ENCODE peak calls at places on chromosomes 7 and 10, in five cellular contexts. C, H, B, F and I are unnamed samples.
A peak's percentile ranks its signal among the peaks of the same experiment; 100 is the strongest.

GRCh38 chr7:139753079-139753692 is 24.6 kb downstream of the HIPK2 start:
- DNase-seq in F (no peak), H (no peak), B (no peak), C (no peak), I (no peak)

GRCh38 chr10:122850705-122851640 is 5.3 kb upstream of the CUZD1 start:
- DNase-seq in C (peak; percentile 64), B (no peak), F (no peak), H (no peak), I (no peak)

GRCh38 chr10:35486297-35486991 is 118.7 kb upstream of the GJD4 start:
- DNase-seq in F (no peak), C (no peak), H (no peak), B (no peak), I (no peak)

GRCh38 chr7:131861620-131862346 is 305.4 kb upstream of the PODXL start:
- DNase-seq in H (no peak), C (peak; percentile 89), B (no peak), F (no peak), I (no peak)

GRCh38 chr10:56881218-56881617 is 520.2 kb upstream of the ZWINT start:
- DNase-seq in B (no peak), F (no peak), H (no peak), C (no peak), I (no peak)

GRCh38 chr7:34823650-34824258 is 165.7 kb downstream of the NPSR1 start:
- DNase-seq in B (peak; percentile 22), F (peak; percentile 8), C (peak; percentile 13), H (peak; percentile 74), I (no peak)

GRCh38 chr7:44969701-44970494 is 8.9 kb downstream of the MYO1G start:
- DNase-seq in F (no peak), B (no peak), C (no peak), H (no peak), I (no peak)

GRCh38 chr10:93997546-93997945 is 3.8 kb downstream of the PLCE1 start:
- DNase-seq in F (no peak), B (no peak), C (no peak), H (no peak), I (no peak)

GRCh38 chr7:132255898-132256297 is 320.4 kb downstream of the PLXNA4 start:
- DNase-seq in C (no peak), H (peak; percentile 34), F (no peak), B (no peak), I (no peak)

GRCh38 chr10:31381766-31382316 is 62.8 kb downstream of the ZEB1 start:
- DNase-seq in H (peak; percentile 4), B (no peak), F (no peak), C (no peak), I (no peak)

GRCh38 chr10:107727762-107728317 is 563.3 kb upstream of the SORCS1 start:
- DNase-seq in C (peak; percentile 11), B (no peak), F (no peak), H (no peak), I (no peak)

GRCh38 chr10:32253300-32253699 is 93.7 kb downstream of the EPC1 start:
- DNase-seq in F (no peak), B (no peak), C (no peak), H (peak; percentile 79), I (peak; percentile 91)

GRCh38 chr7:116167177-116167576 is 43.2 kb upstream of the TES start:
- DNase-seq in C (no peak), H (no peak), F (no peak), B (no peak), I (no peak)

GRCh38 chr7:127066974-127067373 is 185.8 kb downstream of the GRM8 start:
- DNase-seq in H (no peak), C (no peak), F (no peak), B (no peak), I (no peak)

GRCh38 chr7:34075543-34075942 is 170.2 kb downstream of the BMPER start:
- DNase-seq in H (no peak), B (no peak), C (no peak), F (no peak), I (no peak)

GRCh38 chr10:11116817-11117216 is 99.1 kb downstream of the CELF2 start:
- DNase-seq in F (no peak), H (no peak), B (no peak), C (no peak), I (no peak)

GRCh38 chr7:54159088-54159487 is 383.1 kb upstream of the VSTM2A start:
- DNase-seq in H (no peak), C (no peak), B (no peak), F (no peak), I (no peak)

GRCh38 chr7:98086231-98086855 is 20.3 kb upstream of the LMTK2 start:
- DNase-seq in B (no peak), H (peak; percentile 87), C (no peak), F (no peak), I (peak; percentile 98)

GRCh38 chr7:29270979-29271658 is 76.5 kb downstream of the CHN2 start:
- DNase-seq in F (no peak), H (no peak), C (no peak), B (no peak), I (no peak)

GRCh38 chr7:151008511-151009323 is 15.6 kb downstream of the ATG9B start:
- DNase-seq in C (peak; percentile 30), H (peak; percentile 50), F (no peak), B (peak; percentile 82), I (no peak)

GRCh38 chr10:31706921-31707571 is 221.6 kb downstream of the ARHGAP12 start:
- DNase-seq in C (no peak), B (no peak), F (no peak), H (no peak), I (no peak)

GRCh38 chr10:22615819-22616499 is 98.4 kb downstream of the PIP4K2A start:
- DNase-seq in C (peak; percentile 74), B (peak; percentile 51), H (no peak), F (peak; percentile 89), I (no peak)

GRCh38 chr7:113945018-113945938 is 26.5 kb upstream of the PPP1R3A start:
- DNase-seq in F (no peak), C (no peak), B (no peak), H (no peak), I (no peak)

GRCh38 chr10:11898372-11899066 is 75.4 kb downstream of the PROSER2 start:
- DNase-seq in B (no peak), H (peak; percentile 83), F (no peak), C (no peak), I (peak; percentile 36)

GRCh38 chr7:42407311-42407710 is 170.3 kb upstream of the GLI3 start:
- DNase-seq in F (no peak), C (no peak), H (no peak), B (no peak), I (no peak)

GRCh38 chr7:140625908-140626868 is 14.4 kb downstream of the DENND2A start:
- DNase-seq in H (peak; percentile 59), F (peak; percentile 65), C (peak; percentile 99), B (no peak), I (peak; percentile 18)

GRCh38 chr7:133822001-133822641 is 305.0 kb upstream of the LRGUK start:
- DNase-seq in C (no peak), H (no peak), F (no peak), B (no peak), I (no peak)

GRCh38 chr10:24885551-24885950 is 66.9 kb downstream of the PRTFDC1 start:
- DNase-seq in F (no peak), B (no peak), C (no peak), H (no peak), I (no peak)

GRCh38 chr10:24886281-24886680 is 66.1 kb downstream of the PRTFDC1 start:
- DNase-seq in F (no peak), C (no peak), B (no peak), H (no peak), I (no peak)

GRCh38 chr10:24882047-24882698 is 70.2 kb downstream of the PRTFDC1 start:
- DNase-seq in F (no peak), C (no peak), B (peak; percentile 60), H (no peak), I (no peak)

GRCh38 chr10:24884793-24885192 is 67.6 kb downstream of the PRTFDC1 start:
- DNase-seq in B (no peak), C (no peak), F (no peak), H (no peak), I (no peak)

DNA sequence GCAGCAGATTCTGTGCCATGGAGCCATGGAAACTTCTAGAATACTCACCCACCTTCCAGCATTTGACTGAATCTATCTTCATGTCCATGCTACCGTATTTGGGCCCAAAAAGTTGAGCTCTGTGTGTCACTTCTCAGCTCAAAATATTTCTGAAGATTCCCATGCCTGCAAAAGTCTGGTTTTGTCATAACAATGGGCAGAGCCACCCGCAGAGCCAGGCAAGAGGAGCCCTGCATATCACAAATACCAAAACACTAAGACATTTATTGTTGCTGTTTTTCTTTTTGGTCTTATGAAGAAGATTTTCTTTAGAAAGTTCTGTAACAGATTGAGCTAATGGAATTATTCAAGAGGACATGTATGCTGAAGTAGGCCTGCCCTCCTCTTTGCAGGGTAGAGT is 68.1 kb downstream of the PRTFDC1 start:
- DNase-seq in C (peak; percentile 65), F (no peak), H (no peak), B (no peak), I (no peak)
- H3K27ac ChIP-seq in C (peak overlapping the region; percentile 90), F (no peak overlapping the region), H (peak overlapping the region; percentile 61), B (no peak overlapping the region), I (no peak overlapping the region)

GRCh38 chr7:148983220-148984146 is 44.8 kb downstream of the PDIA4 start:
- DNase-seq in F (peak; percentile 33), C (peak; percentile 93), H (peak; percentile 58), B (peak; percentile 86), I (no peak)
- H3K27ac ChIP-seq in F (peak overlapping the region; percentile 37), C (no peak overlapping the region), H (no peak overlapping the region), B (peak overlapping the region; percentile 60), I (no peak overlapping the region)

DNA sequence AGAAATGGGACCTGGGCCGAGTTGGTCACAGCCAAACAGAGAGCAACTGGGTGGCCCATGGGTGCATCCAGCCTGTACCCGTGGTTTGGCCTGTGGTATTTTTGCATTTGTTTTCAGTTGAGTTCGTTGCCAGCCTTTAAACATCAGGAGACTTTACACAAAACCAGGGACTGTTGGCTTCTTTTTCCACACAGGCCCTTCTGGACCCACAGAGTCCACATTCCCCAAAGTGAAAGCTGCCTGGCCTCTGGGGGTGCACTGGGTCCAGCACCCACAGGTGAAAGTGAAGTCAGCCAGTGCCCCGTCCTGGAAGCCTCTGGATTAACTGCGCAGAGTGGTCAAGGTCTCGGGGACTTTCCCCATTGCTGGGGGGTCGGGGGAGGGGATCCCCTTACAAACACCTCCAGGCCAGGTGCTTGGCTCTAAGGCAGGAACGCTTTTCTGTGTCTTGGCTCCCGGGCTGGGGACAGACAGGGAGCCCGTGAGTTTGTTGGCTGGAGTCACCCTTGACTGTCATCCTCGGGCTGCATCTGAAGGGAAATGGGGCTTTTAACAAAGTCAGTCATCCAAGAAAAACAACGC is 54.3 kb upstream of the TNS3 start:
- DNase-seq in B (no peak), F (no peak), H (no peak), C (peak; percentile 65), I (no peak)
- H3K27ac ChIP-seq in B (no peak overlapping the region), F (no peak overlapping the region), H (peak overlapping the region; percentile 82), C (peak overlapping the region; percentile 53), I (no peak overlapping the region)

DNA sequence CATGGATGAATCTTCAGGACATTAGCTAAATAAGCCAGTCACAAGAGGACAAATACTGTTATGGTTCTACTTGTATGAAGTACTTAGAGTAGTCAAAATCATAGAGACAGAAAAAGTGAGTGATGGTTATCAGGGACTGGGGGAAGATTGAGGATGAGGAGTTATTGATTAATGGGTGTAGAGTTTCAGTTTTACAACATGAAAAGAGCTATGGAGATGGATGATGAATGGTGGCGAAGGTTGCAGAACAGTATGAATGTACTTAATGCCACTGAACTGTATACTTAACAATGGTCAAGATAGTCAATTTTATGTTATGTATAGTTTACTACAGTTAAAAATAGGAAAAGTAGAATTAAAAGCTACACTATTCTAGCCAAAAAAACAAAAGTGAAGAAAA is 7.8 kb downstream of the STK31 start:
- DNase-seq in B (no peak), H (no peak), C (no peak), F (no peak), I (no peak)
- H3K27ac ChIP-seq in B (no peak overlapping the region), H (no peak overlapping the region), C (no peak overlapping the region), F (no peak overlapping the region), I (no peak overlapping the region)